ENCODE peak calls at places on chromosomes 2 and 18, in ten cellular contexts. E, H, S, G, L, T, X, J, I and V are unnamed samples.

GRCh38 chr2:43009448-43009847 is 217.0 kb downstream of the ZFP36L2 start:
- DNase-seq in T (no peak), L (no peak), H (no peak), E (no peak), X (no peak), G (no peak), J (no peak), S (no peak), I (no peak), V (no peak)

GRCh38 chr2:47323009-47323821 is 79.7 kb upstream of the MSH2 start:
- DNase-seq in T (peak; percentile 31), I (peak; percentile 87), L (peak; percentile 72), X (no peak), E (peak; percentile 82), G (peak; percentile 90), J (peak; percentile 49), H (peak; percentile 53), S (peak; percentile 69), V (peak; percentile 53)

GRCh38 chr2:24538720-24539119 is 47.7 kb downstream of the NCOA1 start:
- DNase-seq in E (no peak), L (no peak), G (no peak), J (no peak), I (no peak), T (no peak), H (no peak), S (no peak), X (no peak), V (no peak)

GRCh38 chr2:239292956-239293355 is 107.9 kb downstream of the HDAC4 start:
- DNase-seq in X (no peak), E (no peak), J (no peak), L (no peak), T (no peak), I (no peak), S (no peak), H (no peak), G (no peak), V (no peak)

GRCh38 chr2:130834091-130834922 is 2.4 kb upstream of the ARHGEF4 start:
- DNase-seq in X (peak; percentile 28), I (peak; percentile 28), J (no peak), H (no peak), T (no peak), G (no peak), L (peak; percentile 63), E (no peak), S (no peak), V (no peak)

GRCh38 chr2:172427990-172428840 is 829 bp downstream of the ITGA6 start:
- DNase-seq in X (no peak), S (no peak), J (peak; percentile 41), T (peak; percentile 59), I (peak; percentile 56), L (no peak), E (peak; percentile 78), G (no peak), H (no peak), V (peak; percentile 66)

GRCh38 chr2:163828760-163829159 is 93.0 kb upstream of the FIGN start:
- DNase-seq in L (no peak), H (no peak), J (no peak), E (no peak), I (no peak), S (no peak), X (no peak), G (no peak), T (no peak), V (no peak)

GRCh38 chr2:8433390-8433789 is 248.5 kb upstream of the ID2 start:
- DNase-seq in J (no peak), T (no peak), L (no peak), S (no peak), G (peak; percentile 27), E (peak; percentile 37), I (no peak), H (no peak), X (no peak), V (no peak)

GRCh38 chr18:13611616-13612110 is 114.7 kb downstream of the FAM210A start:
- DNase-seq in I (no peak), S (no peak), X (no peak), L (peak; percentile 6), T (no peak), E (peak; percentile 57), G (peak; percentile 64), J (peak; percentile 14), H (peak; percentile 55), V (peak; percentile 18)

GRCh38 chr2:172084734-172085459 is 410 bp upstream of the DLX1 start:
- DNase-seq in T (peak; percentile 47), I (peak; percentile 96), S (peak; percentile 88), H (peak; percentile 40), J (no peak), E (peak; percentile 97), G (peak; percentile 92), L (peak; percentile 97), X (peak; percentile 70), V (peak; percentile 97)

GRCh38 chr2:164697688-164698290 is 76.5 kb upstream of the GRB14 start:
- DNase-seq in E (peak; percentile 49), G (no peak), S (no peak), H (no peak), L (peak; percentile 28), T (no peak), I (peak; percentile 54), X (no peak), J (no peak), V (no peak)

GRCh38 chr2:203802277-203803045 is 65.1 kb upstream of the CTLA4 start:
- DNase-seq in H (no peak), I (no peak), L (no peak), J (no peak), E (no peak), G (no peak), T (no peak), S (no peak), X (peak; percentile 25), V (peak; percentile 34)

GRCh38 chr2:65754219-65754618 is 321.8 kb upstream of the SPRED2 start:
- DNase-seq in S (no peak), H (no peak), G (no peak), E (no peak), J (no peak), L (peak; percentile 36), T (no peak), X (no peak), I (peak; percentile 5), V (peak; percentile 18)

GRCh38 chr18:78978336-78979057 is 1.1 kb upstream of the SALL3 start:
- DNase-seq in L (no peak), H (no peak), S (no peak), J (no peak), E (peak; percentile 74), T (no peak), I (no peak), G (no peak), X (no peak), V (no peak)

GRCh38 chr2:9273496-9273895 is 66.9 kb downstream of the ASAP2 start:
- DNase-seq in S (peak; percentile 15), X (no peak), E (no peak), T (no peak), H (no peak), J (no peak), G (no peak), L (no peak), I (peak; percentile 76), V (no peak)

GRCh38 chr2:128315122-128315828 is 3.4 kb downstream of the HS6ST1 start:
- DNase-seq in T (no peak), S (no peak), H (no peak), L (no peak), E (no peak), G (peak; percentile 51), J (no peak), I (no peak), X (no peak), V (no peak)

GRCh38 chr2:191103793-191104192 is 47.0 kb downstream of the STAT4 start:
- DNase-seq in S (no peak), T (no peak), G (no peak), L (peak; percentile 48), I (no peak), J (no peak), H (no peak), X (no peak), E (no peak), V (peak; percentile 52)

GRCh38 chr2:16201876-16202642 is 261.7 kb downstream of the MYCN start:
- DNase-seq in E (no peak), J (no peak), T (no peak), H (no peak), X (no peak), S (no peak), G (no peak), I (no peak), L (no peak), V (peak; percentile 48)